ENCODE peak calls at places on chromosomes 1 and 21, in four cellular contexts. O, H, D and Y are unnamed samples.

GRCh38 chr1:201999625-202000238 is 10.7 kb upstream of the ELF3 start:
- DNase-seq in O (no peak), H (peak; percentile 76), D (peak; percentile 81), Y (peak; percentile 42)

GRCh38 chr21:33419538-33420123 is 16.4 kb downstream of the IFNGR2 start:
- DNase-seq in O (no peak), H (no peak), D (no peak), Y (no peak)

GRCh38 chr1:151145158-151146071 is 1.0 kb downstream of the SEMA6C start:
- DNase-seq in O (no peak), H (peak; percentile 64), D (no peak), Y (peak; percentile 48)

GRCh38 chr1:116345830-116346229 is 27.2 kb upstream of the ATP1A1 start:
- DNase-seq in O (no peak), H (peak; percentile 20), D (no peak), Y (peak; percentile 42)

GRCh38 chr1:115063238-115063901 is 25.9 kb downstream of the TSPAN2 start:
- DNase-seq in O (no peak), H (no peak), D (no peak), Y (no peak)

GRCh38 chr1:90753556-90753955 is 36.5 kb upstream of the BARHL2 start:
- DNase-seq in O (no peak), H (no peak), D (no peak), Y (no peak)

GRCh38 chr21:35943752-35944151 is 116.6 kb downstream of the SETD4 start:
- DNase-seq in O (no peak), H (no peak), D (no peak), Y (no peak)

GRCh38 chr1:21295059-21295401 is 4.8 kb upstream of the ECE1 start:
- DNase-seq in O (no peak), H (no peak), D (peak; percentile 72), Y (no peak)

GRCh38 chr21:15422761-15423160 is 307.0 kb upstream of the USP25 start:
- DNase-seq in O (no peak), H (no peak), D (no peak), Y (no peak)

GRCh38 chr1:209246660-209247059 is 336.9 kb upstream of the CAMK1G start:
- DNase-seq in O (no peak), H (no peak), D (no peak), Y (no peak)

GRCh38 chr1:113109908-113110554 is 37.0 kb downstream of the LRIG2 start:
- DNase-seq in O (no peak), H (peak; percentile 61), D (peak; percentile 29), Y (no peak)

GRCh38 chr1:91004145-91004544 is 17.7 kb downstream of the ZNF644 start:
- DNase-seq in O (no peak), H (no peak), D (no peak), Y (no peak)

GRCh38 chr1:10210841-10211804 is 753 bp downstream of the KIF1B start:
- DNase-seq in O (no peak), H (peak; percentile 76), D (peak; percentile 67), Y (peak; percentile 50)

GRCh38 chr1:51410568-51411460 is 80.5 kb upstream of the TTC39A start:
- DNase-seq in O (no peak), H (no peak), D (no peak), Y (no peak)

GRCh38 chr1:66732407-66733166 is 19.7 kb upstream of the DYNLT5 start:
- DNase-seq in O (no peak), H (no peak), D (no peak), Y (no peak)

DNA sequence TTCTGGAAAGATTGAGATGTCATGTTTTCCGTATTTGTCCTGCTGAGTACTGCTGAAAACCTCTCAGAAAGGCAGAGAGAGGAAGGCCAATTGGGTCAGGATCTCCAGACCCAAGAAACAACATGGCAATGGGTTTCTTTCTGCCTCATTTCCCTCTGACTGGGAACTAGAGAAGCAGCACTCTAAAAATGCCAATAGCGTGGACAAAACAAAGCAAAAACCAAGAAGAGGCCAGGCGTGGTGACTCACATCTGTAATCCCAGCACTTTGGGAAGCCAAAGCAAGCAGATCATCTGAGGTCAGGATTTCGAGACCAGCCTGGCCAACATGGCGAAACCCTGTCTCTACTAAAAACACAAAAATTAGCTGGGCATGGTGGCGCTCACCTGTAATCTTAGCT is 18.3 kb downstream of the TNFRSF9 start:
- DNase-seq in O (no peak), H (no peak), D (no peak), Y (no peak)
- TF ChIP-seq USF1 in O (no peak), H (no peak), D (no peak), Y (no peak)

GRCh38 chr1:35589516-35590427 is 16.7 kb downstream of the TFAP2E start:
- DNase-seq in O (no peak), H (no peak), D (no peak), Y (no peak)
- TF ChIP-seq USF1 in O (no peak), H (no peak), D (no peak), Y (no peak)

GRCh38 chr1:223363856-223364684 is at the start of gene SUSD4:
- DNase-seq in O (no peak), H (peak; percentile 88), D (peak; percentile 72), Y (peak; percentile 79)
- TF ChIP-seq USF1 in O (no peak), H (no peak), D (no peak), Y (no peak)

GRCh38 chr1:78492376-78492950 is 1.7 kb downstream of the PTGFR start:
- DNase-seq in O (no peak), H (no peak), D (no peak), Y (no peak)

GRCh38 chr1:78497196-78497595 is 6.4 kb downstream of the PTGFR start:
- DNase-seq in O (no peak), H (no peak), D (no peak), Y (no peak)

GRCh38 chr1:78490861-78491310 is at the start of gene PTGFR:
- DNase-seq in O (no peak), H (peak; percentile 73), D (no peak), Y (peak; percentile 68)

GRCh38 chr1:78491311-78492071 is 717 bp downstream of the PTGFR start:
- DNase-seq in O (no peak), H (peak; percentile 57), D (no peak), Y (peak; percentile 64)

GRCh38 chr1:78493456-78493855 is 2.7 kb downstream of the PTGFR start:
- DNase-seq in O (no peak), H (no peak), D (no peak), Y (no peak)
- TF ChIP-seq USF1 in O (no peak), H (no peak), D (no peak), Y (no peak)

DNA sequence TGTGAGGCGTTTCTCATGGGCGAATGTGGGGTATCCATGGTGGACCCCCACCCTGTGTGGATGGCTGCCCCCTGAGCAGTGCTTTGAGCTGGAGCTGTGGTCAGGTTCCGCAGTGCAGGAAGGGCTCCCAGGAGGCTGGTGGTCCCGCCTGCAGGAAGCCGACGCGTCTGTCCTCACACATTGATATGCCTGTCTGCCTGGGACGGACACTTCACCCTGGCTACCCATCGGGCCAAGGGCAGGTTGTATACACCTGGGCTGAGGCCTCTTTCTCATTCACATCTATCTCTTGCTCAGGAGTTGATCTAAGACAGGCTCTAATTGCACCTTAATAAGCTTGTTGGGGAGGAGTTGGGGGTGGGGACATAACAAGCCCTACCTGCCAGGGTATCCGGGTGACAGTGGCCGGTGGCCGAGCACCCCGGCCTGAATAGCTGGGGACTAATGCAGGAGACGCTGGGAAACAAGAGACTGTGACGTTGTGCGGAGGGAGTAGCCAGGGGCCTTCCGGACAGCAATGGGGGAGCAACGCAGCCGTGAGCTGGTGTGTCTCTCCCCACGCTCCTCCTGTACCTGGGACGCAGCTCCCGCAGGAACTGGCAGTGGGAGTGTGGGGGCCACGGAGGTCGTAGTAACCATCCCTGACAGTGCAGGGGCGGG is 21.7 kb downstream of the PDXK start:
- DNase-seq in O (no peak), H (peak; percentile 89), D (no peak), Y (peak; percentile 63)
- TF ChIP-seq USF1 in O (no peak), H (no peak), D (no peak), Y (no peak)